ENCODE peak calls at places on chromosomes 1 and 21, in four cellular contexts. O, X, Y and G are unnamed samples.

GRCh38 chr1:7703321-7704213 is 67.5 kb upstream of the VAMP3 start:
- DNase-seq in O (no peak), X (no peak), Y (no peak), G (no peak)

GRCh38 chr21:34889287-34889536 is 159.9 kb downstream of the RUNX1 start:
- DNase-seq in O (peak), X (peak), Y (peak), G (no peak)

GRCh38 chr21:38965241-38965640 is 159.5 kb downstream of the ETS2 start:
- DNase-seq in O (peak), X (no peak), Y (peak), G (no peak)

GRCh38 chr1:242826706-242827336 is 302.3 kb upstream of the PLD5 start:
- DNase-seq in O (no peak), X (no peak), Y (no peak), G (no peak)

GRCh38 chr1:24321712-24322635 is 2.8 kb downstream of the GRHL3 start:
- DNase-seq in O (peak), X (peak), Y (peak), G (no peak)

GRCh38 chr1:8987881-8988617 is 38.2 kb downstream of the SLC2A7 start:
- DNase-seq in O (peak), X (peak), Y (peak), G (no peak)

GRCh38 chr1:52665173-52666020 is 32.4 kb downstream of the SHISAL2A start:
- DNase-seq in O (no peak), X (no peak), Y (peak), G (no peak)

GRCh38 chr1:9658186-9658585 is 6.7 kb downstream of the PIK3CD start:
- DNase-seq in O (no peak), X (no peak), Y (no peak), G (no peak)

GRCh38 chr1:40977721-40978120 is 1.8 kb upstream of the CTPS1 start:
- DNase-seq in O (no peak), X (no peak), Y (no peak), G (no peak)

GRCh38 chr1:182587666-182588438 is 1.2 kb downstream of the RNASEL start:
- DNase-seq in O (no peak), X (no peak), Y (no peak), G (no peak)

GRCh38 chr1:30777060-30777905 is 19.7 kb upstream of the LAPTM5 start:
- DNase-seq in O (no peak), X (no peak), Y (no peak), G (no peak)

GRCh38 chr1:223720987-223721591 is 8.8 kb downstream of the CAPN2 start:
- DNase-seq in O (peak), X (no peak), Y (peak), G (peak)

GRCh38 chr1:230839166-230839565 is 29.2 kb downstream of the C1orf198 start:
- DNase-seq in O (no peak), X (no peak), Y (no peak), G (no peak)

GRCh38 chr1:56644941-56645662 is at the start of gene PRKAA2:
- DNase-seq in O (peak), X (peak), Y (peak), G (no peak)

GRCh38 chr1:56844709-56845108 is 9.9 kb upstream of the C8A start:
- DNase-seq in O (no peak), X (no peak), Y (no peak), G (no peak)

GRCh38 chr1:41481109-41481775 is 3.2 kb downstream of the EDN2 start:
- DNase-seq in O (no peak), X (no peak), Y (no peak), G (no peak)

GRCh38 chr1:201329286-201329685 is 46.0 kb downstream of the PKP1 start:
- DNase-seq in O (peak), X (no peak), Y (peak), G (no peak)

GRCh38 chr1:57067863-57068262 is 102.0 kb upstream of the C8B start:
- DNase-seq in O (no peak), X (no peak), Y (no peak), G (no peak)

GRCh38 chr1:8097077-8097799 is 71.1 kb upstream of the ERRFI1 start:
- DNase-seq in O (peak), X (no peak), Y (peak), G (peak)

GRCh38 chr1:84062496-84062895 is 63.6 kb upstream of the TTLL7 start:
- DNase-seq in O (no peak), X (no peak), Y (peak), G (no peak)

GRCh38 chr1:207202480-207202879 is 98.4 kb downstream of the C4BPA start:
- DNase-seq in O (no peak), X (no peak), Y (peak), G (no peak)

GRCh38 chr1:206939131-206939530 is 7.1 kb downstream of the PIGR start:
- DNase-seq in O (no peak), X (no peak), Y (no peak), G (no peak)

GRCh38 chr1:209674957-209675566 is at the start of gene G0S2:
- DNase-seq in O (peak), X (peak), Y (peak), G (no peak)

GRCh38 chr1:8252266-8252951 is 65.5 kb upstream of the SLC45A1 start:
- DNase-seq in O (no peak), X (no peak), Y (no peak), G (no peak)

GRCh38 chr1:23202263-23202749 is 15.0 kb downstream of the HTR1D start:
- DNase-seq in O (peak), X (no peak), Y (peak), G (no peak)

GRCh38 chr1:184061396-184062003 is 10.0 kb downstream of the TSEN15 start:
- DNase-seq in O (peak), X (no peak), Y (peak), G (no peak)

GRCh38 chr1:226549937-226550670 is 1.5 kb downstream of the STUM start:
- DNase-seq in O (no peak), X (peak), Y (no peak), G (no peak)

GRCh38 chr1:6523566-6523965 is 30.7 kb downstream of the NOL9 start:
- DNase-seq in O (peak), X (no peak), Y (peak), G (no peak)

GRCh38 chr1:2583871-2584341 is 2.7 kb upstream of the PRXL2B start:
- DNase-seq in O (peak), X (no peak), Y (no peak), G (no peak)

GRCh38 chr1:63501256-63501655 is 21.8 kb downstream of the ITGB3BP start:
- DNase-seq in O (no peak), X (no peak), Y (no peak), G (no peak)

GRCh38 chr1:236623371-236624166 is 19.3 kb upstream of the HEATR1 start:
- DNase-seq in O (no peak), X (no peak), Y (peak), G (no peak)

GRCh38 chr21:43824250-43824882 is 35.0 kb downstream of the RRP1 start:
- DNase-seq in O (peak), X (peak), Y (peak), G (peak)

GRCh38 chr21:31696424-31696823 is 35.5 kb downstream of the SCAF4 start:
- DNase-seq in O (no peak), X (no peak), Y (no peak), G (no peak)

GRCh38 chr1:6174621-6175410 is 5.3 kb downstream of the CHD5 start:
- DNase-seq in O (no peak), X (no peak), Y (no peak), G (no peak)

GRCh38 chr1:13664451-13664850 is 35.5 kb upstream of the PRDM2 start:
- DNase-seq in O (no peak), X (no peak), Y (no peak), G (no peak)

GRCh38 chr21:41506526-41507520 is 1.1 kb downstream of the TMPRSS2 start:
- DNase-seq in O (no peak), X (no peak), Y (no peak), G (no peak)

GRCh38 chr21:36976882-36977651 is 10.6 kb upstream of the HLCS start:
- DNase-seq in O (peak), X (no peak), Y (peak), G (peak)

GRCh38 chr1:11320153-11320936 is 47.3 kb downstream of the UBIAD1 start:
- DNase-seq in O (no peak), X (no peak), Y (no peak), G (no peak)